ENCODE peak calls at places on chromosomes 3 and 15, in four cellular contexts. X is neuronal stem cell, U is mesendoderm, T is H9. I is an unnamed sample.

GRCh38 chr3:150912501-150912900 is 7.3 kb upstream of the MINDY4B start:
- DNase-seq in X (no peak), U (no peak), T (no peak), I (no peak)

GRCh38 chr3:51959651-51960050 is 4.5 kb downstream of the GPR62 start:
- DNase-seq in X (no peak), U (no peak), T (no peak), I (no peak)

GRCh38 chr15:62972814-62973213 is 69.7 kb upstream of the TPM1 start:
- DNase-seq in X (no peak), U (no peak), T (no peak), I (peak; percentile 29)

GRCh38 chr3:45078910-45079522 is 52.9 kb downstream of the CLEC3B start:
- DNase-seq in X (no peak), U (peak; percentile 63), T (no peak), I (peak; percentile 53)

GRCh38 chr3:184910664-184911063 is 98.7 kb downstream of the VPS8 start:
- DNase-seq in X (no peak), U (no peak), T (no peak), I (no peak)

GRCh38 chr3:38031022-38031994 is 1.9 kb upstream of the PLCD1 start:
- DNase-seq in X (no peak), U (peak; percentile 30), T (no peak), I (no peak)

GRCh38 chr3:123723527-123724168 is 138.8 kb upstream of the HACD2 start:
- DNase-seq in X (peak; percentile 79), U (peak; percentile 92), T (peak; percentile 75), I (peak; percentile 86)

GRCh38 chr3:195918176-195918575 is 9.8 kb upstream of the TNK2 start:
- DNase-seq in X (no peak), U (no peak), T (no peak), I (no peak)

GRCh38 chr15:44710236-44711088 is 661 bp downstream of the PATL2 start:
- DNase-seq in X (no peak), U (peak; percentile 63), T (no peak), I (peak; percentile 78)

GRCh38 chr15:71807125-71807629 is 3.2 kb upstream of the NR2E3 start:
- DNase-seq in X (peak; percentile 57), U (peak; percentile 77), T (peak; percentile 65), I (peak; percentile 10)

GRCh38 chr3:85495602-85496001 is 536.8 kb downstream of the CADM2 start:
- DNase-seq in X (no peak), U (no peak), T (peak; percentile 29), I (no peak)

GRCh38 chr3:197017003-197017402 is 12.6 kb downstream of the MELTF start:
- DNase-seq in X (no peak), U (no peak), T (peak; percentile 20), I (no peak)

GRCh38 chr3:69665026-69665739 is 74.1 kb upstream of the MITF start:
- DNase-seq in X (no peak), U (peak; percentile 66), T (no peak), I (peak; percentile 39)

GRCh38 chr15:51077565-51078153 is 17.0 kb downstream of the TNFAIP8L3 start:
- DNase-seq in X (peak; percentile 49), U (peak; percentile 93), T (peak; percentile 91), I (no peak)

GRCh38 chr3:51938780-51939425 is 2.8 kb downstream of the RRP9 start:
- DNase-seq in X (no peak), U (no peak), T (no peak), I (no peak)

GRCh38 chr15:41417418-41417811 is 520 bp downstream of the RTF1 start:
- DNase-seq in X (no peak), U (peak; percentile 56), T (peak; percentile 36), I (peak; percentile 63)

GRCh38 chr3:123635220-123635619 is 50.4 kb upstream of the HACD2 start:
- DNase-seq in X (no peak), U (peak; percentile 40), T (no peak), I (peak; percentile 50)

GRCh38 chr15:52291204-52291603 is 4.4 kb downstream of the MYO5C start:
- DNase-seq in X (no peak), U (no peak), T (no peak), I (no peak)

GRCh38 chr3:140571836-140572235 is 106.0 kb upstream of the TRIM42 start:
- DNase-seq in X (no peak), U (no peak), T (no peak), I (no peak)

GRCh38 chr3:194857459-194858113 is 171.9 kb downstream of the FAM43A start:
- DNase-seq in X (no peak), U (no peak), T (no peak), I (peak; percentile 57)

GRCh38 chr3:141389703-141390102 is 21.4 kb downstream of the ZBTB38 start:
- DNase-seq in X (no peak), U (no peak), T (no peak), I (peak; percentile 24)

GRCh38 chr15:47870956-47871625 is 153.8 kb downstream of the SEMA6D start:
- DNase-seq in X (no peak), U (peak; percentile 65), T (no peak), I (peak; percentile 89)

GRCh38 chr3:54307616-54308180 is 185.3 kb downstream of the CACNA2D3 start:
- DNase-seq in X (no peak), U (peak; percentile 5), T (no peak), I (no peak)

GRCh38 chr15:63606333-63606732 is 9.1 kb downstream of the FBXL22 start:
- DNase-seq in X (no peak), U (no peak), T (no peak), I (no peak)

GRCh38 chr3:172622156-172622555 is 88.7 kb downstream of the NCEH1 start:
- DNase-seq in X (no peak), U (peak; percentile 40), T (no peak), I (no peak)

GRCh38 chr3:102531686-102532085 is 96.9 kb downstream of the ZPLD1 start:
- DNase-seq in X (no peak), U (no peak), T (no peak), I (no peak)

GRCh38 chr3:24834442-24834841 is 339.8 kb upstream of the THRB start:
- DNase-seq in X (no peak), U (no peak), T (no peak), I (no peak)

GRCh38 chr3:141360888-141361598 is 7.3 kb upstream of the ZBTB38 start:
- DNase-seq in X (peak; percentile 35), U (peak; percentile 90), T (no peak), I (peak; percentile 90)

GRCh38 chr3:38001456-38002081 is 11.0 kb downstream of the VILL start:
- DNase-seq in X (no peak), U (peak; percentile 61), T (peak; percentile 74), I (no peak)

GRCh38 chr3:160331127-160331937 is 67.7 kb downstream of the IFT80 start:
- DNase-seq in X (no peak), U (no peak), T (no peak), I (peak; percentile 84)

GRCh38 chr3:153752405-153753027 is 368.7 kb upstream of the ARHGEF26 start:
- DNase-seq in X (no peak), U (no peak), T (no peak), I (no peak)

GRCh38 chr15:59247364-59247763 is 40.7 kb downstream of the LDHAL6B start:
- DNase-seq in X (peak; percentile 51), U (peak; percentile 83), T (peak; percentile 71), I (peak; percentile 70)

GRCh38 chr3:10492351-10493201 is 12.8 kb downstream of the ATP2B2 start:
- DNase-seq in X (no peak), U (no peak), T (no peak), I (no peak)

GRCh38 chr15:54618120-54618519 is 578.6 kb downstream of the RSL24D1 start:
- DNase-seq in X (no peak), U (no peak), T (no peak), I (no peak)

GRCh38 chr3:117735481-117736101 is 1026.0 kb downstream of the TUSC7 start:
- DNase-seq in X (no peak), U (no peak), T (no peak), I (peak; percentile 38)

GRCh38 chr15:38266247-38266996 is 13.8 kb downstream of the SPRED1 start:
- DNase-seq in X (no peak), U (no peak), T (no peak), I (no peak)

GRCh38 chr3:126380011-126380768 is 14.5 kb upstream of the CFAP100 start:
- DNase-seq in X (no peak), U (no peak), T (no peak), I (no peak)

GRCh38 chr3:38627956-38628355 is 21.5 kb downstream of the SCN5A start:
- DNase-seq in X (peak; percentile 41), U (peak; percentile 76), T (peak; percentile 85), I (no peak)

GRCh38 chr3:18489939-18490338 is 64.8 kb upstream of the SATB1 start:
- DNase-seq in X (no peak), U (no peak), T (no peak), I (no peak)

GRCh38 chr3:139506792-139507191 is 30.5 kb upstream of the RBP2 start:
- DNase-seq in X (no peak), U (peak; percentile 68), T (peak; percentile 52), I (no peak)

GRCh38 chr3:11768604-11769003 is 78.1 kb downstream of the TAMM41 start:
- DNase-seq in X (no peak), U (no peak), T (no peak), I (no peak)
- H2BK15ac ChIP-seq in X (no peak overlapping the region), U (no peak overlapping the region), T (no peak overlapping the region), I (no peak overlapping the region)

GRCh38 chr3:30288830-30289229 is 317.6 kb upstream of the TGFBR2 start:
- DNase-seq in X (no peak), U (no peak), T (no peak), I (no peak)

GRCh38 chr3:30289324-30289723 is 317.1 kb upstream of the TGFBR2 start:
- DNase-seq in X (no peak), U (no peak), T (no peak), I (no peak)

GRCh38 chr3:30286811-30287210 is 319.6 kb upstream of the TGFBR2 start:
- DNase-seq in X (no peak), U (no peak), T (no peak), I (no peak)

GRCh38 chr3:30285188-30286006 is 321.0 kb upstream of the TGFBR2 start:
- DNase-seq in X (no peak), U (no peak), T (no peak), I (no peak)

DNA sequence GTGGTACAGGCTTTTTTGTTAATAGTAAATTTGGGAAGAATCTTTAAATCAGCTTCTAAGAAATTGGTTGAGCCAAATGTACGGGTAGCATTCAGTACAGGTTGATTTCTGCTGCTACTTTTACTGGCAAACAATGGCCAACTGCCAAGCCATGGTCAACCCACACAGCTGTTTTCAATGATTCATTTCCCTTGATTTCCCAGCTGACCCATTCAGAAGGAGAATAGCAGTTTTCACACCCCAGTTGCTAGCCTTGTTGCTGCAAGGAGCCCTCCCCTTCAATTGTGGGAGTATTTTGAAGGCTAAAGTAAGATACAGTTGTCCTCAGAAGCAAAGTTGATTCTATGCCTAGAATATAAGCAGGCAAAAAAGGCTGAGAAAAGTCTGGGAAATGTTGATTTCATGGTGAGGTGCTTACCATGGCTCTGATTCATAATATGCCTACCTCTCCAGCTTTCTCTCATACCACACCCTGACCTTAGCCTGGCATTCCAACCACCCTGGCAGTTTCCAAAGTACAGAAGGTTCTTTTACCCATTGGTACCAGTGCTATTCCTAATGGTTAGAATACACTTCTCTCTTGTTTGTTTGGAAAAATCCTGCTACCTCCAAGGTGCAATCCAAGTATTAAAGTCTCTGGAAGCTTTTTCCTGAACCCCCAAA is 320.3 kb upstream of the TGFBR2 start:
- DNase-seq in X (no peak), U (no peak), T (no peak), I (peak; percentile 78)
- H3K23ac ChIP-seq in X (no peak overlapping the region), U (no peak overlapping the region), T (no peak overlapping the region), I (no peak overlapping the region)

GRCh38 chr15:100726426-100727190 is 124.2 kb downstream of the ASB7 start:
- DNase-seq in X (no peak), U (no peak), T (peak; percentile 15), I (no peak)
- H2BK15ac ChIP-seq in X (no peak overlapping the region), U (no peak overlapping the region), T (no peak overlapping the region), I (no peak overlapping the region)

GRCh38 chr15:70789213-70789612 is 25.9 kb upstream of the UACA start:
- DNase-seq in X (no peak), U (no peak), T (no peak), I (no peak)
- H3K23ac ChIP-seq in X (no peak overlapping the region), U (no peak overlapping the region), T (no peak overlapping the region), I (no peak overlapping the region)

GRCh38 chr3:29181149-29181780 is 99.6 kb upstream of the RBMS3 start:
- DNase-seq in X (no peak), U (peak; percentile 37), T (no peak), I (no peak)
- H2BK15ac ChIP-seq in X (no peak overlapping the region), U (no peak overlapping the region), T (no peak overlapping the region), I (no peak overlapping the region)